ENCODE peak calls at places on chromosome 16, in nine cellular contexts. Y is psoas muscle; F is choroid plexus epithelial cell; P is epithelial cell of esophagus; O is heart right ventricle; M is PC-9; G is WERI-Rb-1; H is CD4-positive, alpha-beta memory T cell; K is colonic mucosa. N is an unnamed sample.

GRCh38 chr16:55249936-55250335 is 74.1 kb upstream of the IRX6 start:
- DNase-seq in G (no peak), O (no peak), Y (no peak), K (no peak), F (no peak), P (no peak), M (no peak), H (no peak), N (no peak)

GRCh38 chr16:85928411-85928820 is 29.5 kb downstream of the IRF8 start:
- DNase-seq in O (no peak), K (no peak), G (no peak), F (peak), M (no peak), P (no peak), Y (peak), H (no peak), N (no peak)

GRCh38 chr16:68910051-68910450 is 66.7 kb downstream of the TANGO6 start:
- DNase-seq in H (no peak), Y (no peak), P (no peak), K (no peak), O (no peak), M (no peak), G (no peak), F (no peak), N (no peak)

GRCh38 chr16:54591816-54592246 is 305.2 kb upstream of the IRX3 start:
- DNase-seq in P (no peak), M (no peak), K (no peak), F (no peak), Y (no peak), H (no peak), G (no peak), O (no peak), N (no peak)

GRCh38 chr16:71461686-71462648 is at the start of gene ZNF23:
- DNase-seq in P (peak), H (peak), F (peak), K (peak), M (peak), G (peak), O (peak), Y (peak), N (peak)

GRCh38 chr16:79093554-79093967 is 507.0 kb downstream of the MAF start:
- DNase-seq in O (peak), G (no peak), H (peak), F (no peak), P (no peak), K (peak), Y (no peak), M (no peak), N (no peak)

GRCh38 chr16:86959182-86959651 is 358.0 kb downstream of the C16orf95 start:
- DNase-seq in Y (no peak), H (no peak), O (no peak), F (no peak), G (no peak), K (no peak), P (no peak), M (no peak), N (no peak)

GRCh38 chr16:27906883-27907282 is 156.6 kb downstream of the GSG1L start:
- DNase-seq in Y (no peak), F (no peak), K (no peak), H (no peak), M (no peak), O (no peak), G (no peak), P (no peak), N (no peak)

GRCh38 chr16:70725912-70726828 is 40.3 kb upstream of the MTSS2 start:
- DNase-seq in G (no peak), O (peak), Y (peak), F (no peak), K (no peak), M (no peak), P (no peak), H (no peak), N (no peak)

GRCh38 chr16:84673561-84673960 is 25.2 kb downstream of the KLHL36 start:
- DNase-seq in P (no peak), G (no peak), Y (no peak), O (no peak), M (no peak), F (no peak), H (no peak), K (no peak), N (no peak)

GRCh38 chr16:28607116-28607623 is 2.7 kb downstream of the SULT1A1 start:
- DNase-seq in H (no peak), P (no peak), Y (no peak), O (peak), M (no peak), G (no peak), K (no peak), F (no peak), N (no peak)

GRCh38 chr16:24119807-24120206 is 136.3 kb upstream of the CACNG3 start:
- DNase-seq in M (no peak), F (no peak), P (no peak), O (no peak), G (no peak), H (no peak), Y (no peak), K (no peak), N (no peak)

GRCh38 chr16:85658504-85659326 is 30.0 kb downstream of the GINS2 start:
- DNase-seq in O (no peak), M (no peak), Y (peak), H (no peak), K (no peak), F (no peak), P (no peak), G (no peak), N (no peak)

GRCh38 chr16:55703003-55704001 is 47.5 kb downstream of the SLC6A2 start:
- DNase-seq in M (peak), G (peak), H (peak), P (peak), K (peak), F (peak), O (peak), Y (no peak), N (peak)

GRCh38 chr16:68973611-68974120 is 130.3 kb downstream of the TANGO6 start:
- DNase-seq in P (no peak), K (no peak), F (no peak), H (no peak), M (no peak), O (no peak), Y (no peak), G (no peak), N (no peak)

DNA sequence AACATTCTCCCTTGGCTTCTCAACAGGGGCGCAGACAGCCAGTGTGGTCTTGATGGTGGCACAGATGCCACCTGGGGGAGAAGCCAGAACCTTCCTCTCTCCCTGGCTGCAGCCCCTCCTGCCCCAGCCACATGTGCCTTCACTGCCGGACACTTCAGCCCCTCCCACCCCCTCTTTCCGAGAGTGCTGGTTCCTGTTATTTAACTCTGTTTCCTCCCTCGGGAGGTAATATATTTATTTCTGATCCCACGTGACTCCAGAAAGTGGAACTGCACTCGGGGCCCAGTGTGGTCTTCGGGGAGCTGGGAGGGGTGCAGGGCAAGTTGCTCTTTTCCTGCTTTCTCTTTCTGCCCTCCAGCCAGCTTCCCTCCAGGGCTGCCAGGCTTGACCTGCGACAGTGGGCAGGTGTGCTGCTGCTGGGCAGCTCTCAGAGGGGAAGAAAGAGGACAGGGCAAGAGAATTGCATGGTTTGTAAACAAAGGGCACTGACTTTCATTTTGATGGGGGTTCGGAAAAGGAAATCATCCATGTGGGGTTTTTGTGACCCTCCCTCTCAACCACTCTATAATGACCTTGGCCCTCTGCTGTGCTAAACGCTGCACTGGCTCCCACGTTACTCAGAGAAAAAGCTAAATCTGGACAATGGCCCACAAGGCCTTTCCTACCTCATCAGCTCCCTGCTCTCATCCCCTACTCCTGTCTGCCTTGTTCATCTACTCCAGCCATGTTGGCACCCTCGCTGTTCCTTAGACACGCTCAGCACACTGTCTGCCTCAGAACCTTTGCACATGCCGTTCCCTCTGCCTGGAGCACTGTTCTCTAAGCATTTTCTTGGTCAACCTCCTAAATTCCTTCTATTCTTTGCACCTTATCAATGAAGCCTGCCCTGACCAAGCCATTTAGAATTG is 8.2 kb upstream of the CIITA start:
- DNase-seq in H (no peak), K (peak), Y (no peak), P (no peak), G (no peak), F (no peak), M (no peak), O (peak), N (peak)
- H3K4me3 ChIP-seq in H (no peak), K (peak), Y (peak), P (no peak), G (no peak), F (no peak), M (no peak), O (peak), N (peak)

DNA sequence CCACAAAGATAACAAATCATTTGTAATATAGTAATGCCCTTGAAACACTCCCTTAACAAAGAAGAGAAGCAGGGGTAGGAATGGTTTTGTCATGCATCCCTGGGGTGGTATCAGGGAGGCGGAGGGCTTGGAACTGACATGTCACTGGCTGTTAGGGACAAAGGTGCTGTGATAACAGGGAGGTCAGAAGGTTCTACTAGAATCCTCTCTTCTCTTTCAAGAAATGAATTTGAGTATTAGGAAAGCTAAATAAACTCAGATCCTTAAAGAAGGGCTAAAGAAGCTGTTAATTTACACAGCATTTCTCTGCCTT is 65.4 kb upstream of the ADAMTS18 start:
- DNase-seq in G (no peak), K (no peak), Y (no peak), P (no peak), F (no peak), M (no peak), O (no peak), H (no peak), N (no peak)
- H3K4me3 ChIP-seq in G (no peak), K (no peak), Y (no peak), P (no peak), F (no peak), M (no peak), O (no peak), H (no peak), N (no peak)

DNA sequence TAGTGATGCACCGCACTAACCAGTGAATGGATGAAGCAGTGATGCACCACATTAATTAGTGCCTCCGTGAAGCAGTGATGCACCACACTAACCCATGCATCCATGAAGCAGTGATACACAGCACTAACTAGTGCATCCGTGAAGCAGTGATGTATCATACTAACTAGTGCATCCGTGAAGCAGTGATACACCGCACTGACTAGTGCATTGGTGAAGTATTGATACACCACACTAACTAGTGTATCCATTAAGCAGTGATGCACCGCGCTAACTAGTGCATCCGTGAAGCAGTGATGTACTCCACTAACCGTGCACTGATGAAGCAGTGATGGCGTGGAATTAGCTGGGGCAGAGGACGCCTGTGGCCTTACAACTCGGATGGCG is 80.6 kb upstream of the NKD1 start:
- DNase-seq in M (no peak), H (no peak), F (no peak), Y (no peak), K (no peak), O (no peak), G (no peak), P (no peak), N (no peak)
- H3K4me3 ChIP-seq in M (peak), H (no peak), F (no peak), Y (peak), K (peak), O (peak), G (no peak), P (no peak), N (no peak)

DNA sequence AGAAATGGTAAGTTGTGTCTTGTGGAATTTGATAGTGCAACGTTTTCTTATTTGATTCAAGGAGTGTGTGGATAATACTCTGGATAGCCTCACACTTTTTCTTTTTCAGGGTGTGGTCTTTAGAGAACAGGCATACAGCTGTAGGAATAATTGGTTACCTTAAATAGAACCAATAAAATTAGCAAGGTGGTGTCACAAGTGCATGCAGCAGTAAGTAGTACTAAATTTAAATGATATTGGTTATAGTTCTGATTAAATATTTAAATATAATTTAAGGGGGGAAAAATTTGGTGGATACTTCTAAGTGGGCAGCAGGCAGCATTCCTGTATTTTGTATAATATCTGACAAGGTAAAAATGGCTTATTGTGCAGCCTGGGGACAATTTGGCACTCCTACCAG is 3.7 kb downstream of the HAPSTR1 start:
- DNase-seq in M (no peak), Y (no peak), O (no peak), G (no peak), F (no peak), P (no peak), K (no peak), H (no peak), N (no peak)
- H3K4me3 ChIP-seq in M (peak), Y (peak), O (peak), G (no peak), F (peak), P (peak), K (peak), H (no peak), N (peak)

DNA sequence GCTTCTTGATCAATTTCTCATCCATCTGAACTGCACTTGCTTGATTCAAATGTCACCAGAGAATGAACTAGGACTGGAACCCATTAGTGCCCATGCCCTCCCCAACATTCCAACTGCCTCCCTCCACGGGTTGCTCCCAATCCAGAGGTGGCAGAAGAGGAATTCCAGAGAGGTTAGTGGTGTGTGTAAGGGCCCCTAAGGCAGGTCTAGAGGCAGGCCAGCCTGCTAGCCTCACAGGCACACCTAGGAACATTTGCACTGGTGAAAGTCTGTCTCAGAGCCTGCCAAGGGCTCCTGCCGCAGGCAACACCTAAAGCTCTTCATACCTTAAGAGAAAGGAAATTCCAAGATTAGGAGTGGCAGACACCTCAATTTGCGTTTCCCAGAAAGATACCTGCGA is 21.2 kb upstream of the CMTM4 start:
- DNase-seq in H (no peak), G (no peak), P (peak), O (no peak), Y (no peak), F (no peak), K (no peak), M (no peak), N (no peak)
- H3K4me3 ChIP-seq in H (no peak), G (no peak), P (no peak), O (no peak), Y (no peak), F (no peak), K (no peak), M (no peak), N (no peak)

GRCh38 chr16:88315543-88316105 is 67.1 kb upstream of the ZNF469 start:
- DNase-seq in H (no peak), M (peak), O (peak), G (no peak), F (peak), Y (peak), P (peak), K (no peak), N (no peak)
- H3K4me3 ChIP-seq in H (no peak), M (peak), O (no peak), G (no peak), F (no peak), Y (no peak), P (no peak), K (no peak), N (no peak)

GRCh38 chr16:30027588-30028437 is 3.3 kb downstream of the TLCD3B start:
- DNase-seq in H (no peak), M (no peak), P (no peak), F (no peak), O (no peak), Y (no peak), K (no peak), G (peak), N (no peak)
- H3K4me3 ChIP-seq in H (no peak), M (no peak), P (no peak), F (no peak), O (no peak), Y (no peak), K (no peak), G (peak), N (no peak)

N was measured in MM.1S.